ENCODE peak calls at places on chromosomes 7 and 10, in nine cellular contexts. P is upper lobe of right lung, D is HFFc6, B is SK-MEL-5, V is GM06990, J is small intestine, K is AG20443, S is IMR-90, Y is iris pigment epithelial cell. M is an unnamed sample.

GRCh38 chr10:122246830-122247520 is 24.1 kb upstream of the BTBD16 start:
- DNase-seq in P (no peak), D (no peak), B (no peak), V (no peak), J (no peak), K (no peak), S (no peak), Y (no peak), M (no peak)

GRCh38 chr7:132760873-132761272 is 184.6 kb upstream of the PLXNA4 start:
- DNase-seq in P (no peak), D (no peak), B (no peak), V (no peak), J (no peak), K (no peak), S (no peak), Y (no peak), M (no peak)

GRCh38 chr7:154990964-154991514 is 11.9 kb downstream of the PAXIP1 start:
- DNase-seq in P (no peak), D (no peak), B (no peak), V (no peak), J (no peak), K (no peak), S (no peak), Y (no peak), M (no peak)

GRCh38 chr7:46993396-46993795 is 588.5 kb downstream of the TNS3 start:
- DNase-seq in P (no peak), D (no peak), B (no peak), V (no peak), J (no peak), K (peak; percentile 59), S (peak; percentile 30), Y (peak; percentile 47), M (peak; percentile 62)

GRCh38 chr7:56110611-56111010 is 4.3 kb upstream of the CHCHD2 start:
- DNase-seq in P (no peak), D (no peak), B (no peak), V (no peak), J (no peak), K (no peak), S (no peak), Y (no peak), M (no peak)

GRCh38 chr10:102888048-102888447 is 18.8 kb downstream of the AS3MT start:
- DNase-seq in P (no peak), D (no peak), B (no peak), V (no peak), J (no peak), K (no peak), S (no peak), Y (no peak), M (no peak)

GRCh38 chr10:73117976-73118743 is 7.9 kb downstream of the NUDT13 start:
- DNase-seq in P (no peak), D (peak; percentile 39), B (no peak), V (peak; percentile 67), J (no peak), K (no peak), S (peak; percentile 67), Y (peak; percentile 81), M (peak; percentile 65)

GRCh38 chr10:120732067-120732466 is 119.1 kb upstream of the WDR11 start:
- DNase-seq in P (no peak), D (peak; percentile 7), B (no peak), V (no peak), J (no peak), K (no peak), S (no peak), Y (peak; percentile 28), M (peak; percentile 4)

GRCh38 chr7:137443616-137444015 is 100.1 kb upstream of the PTN start:
- DNase-seq in P (no peak), D (peak; percentile 34), B (no peak), V (no peak), J (no peak), K (peak; percentile 32), S (peak; percentile 71), Y (peak; percentile 82), M (peak; percentile 52)

GRCh38 chr10:13056461-13057077 is 43.4 kb upstream of the OPTN start:
- DNase-seq in P (no peak), D (no peak), B (peak; percentile 53), V (no peak), J (peak; percentile 8), K (peak; percentile 32), S (peak; percentile 16), Y (no peak), M (peak; percentile 43)

GRCh38 chr7:42074079-42074478 is 162.9 kb downstream of the GLI3 start:
- DNase-seq in P (no peak), D (no peak), B (no peak), V (no peak), J (no peak), K (no peak), S (no peak), Y (no peak), M (no peak)

GRCh38 chr7:155344270-155344617 is 46.6 kb downstream of the INSIG1 start:
- DNase-seq in P (peak; percentile 61), D (no peak), B (no peak), V (no peak), J (no peak), K (no peak), S (no peak), Y (no peak), M (no peak)

GRCh38 chr10:99850041-99850766 is 67.8 kb downstream of the ABCC2 start:
- DNase-seq in P (no peak), D (no peak), B (no peak), V (no peak), J (peak; percentile 56), K (no peak), S (no peak), Y (no peak), M (no peak)

GRCh38 chr7:26081627-26082026 is 70.4 kb upstream of the NFE2L3 start:
- DNase-seq in P (no peak), D (no peak), B (peak; percentile 21), V (no peak), J (peak; percentile 82), K (no peak), S (no peak), Y (no peak), M (no peak)

GRCh38 chr10:46098379-46098778 is 52.3 kb upstream of the MSMB start:
- DNase-seq in P (no peak), D (no peak), B (no peak), V (no peak), J (no peak), K (no peak), S (no peak), Y (no peak), M (no peak)

GRCh38 chr10:86298501-86299001 is 68.0 kb downstream of the GRID1 start:
- DNase-seq in P (no peak), D (no peak), B (no peak), V (no peak), J (no peak), K (no peak), S (no peak), Y (no peak), M (no peak)

GRCh38 chr7:31782411-31782991 is 95.5 kb downstream of the PPP1R17 start:
- DNase-seq in P (no peak), D (peak; percentile 18), B (peak; percentile 90), V (no peak), J (peak; percentile 67), K (peak; percentile 63), S (peak; percentile 77), Y (peak; percentile 56), M (peak; percentile 80)

GRCh38 chr7:45387837-45388236 is 186.3 kb upstream of the ADCY1 start:
- DNase-seq in P (no peak), D (no peak), B (no peak), V (no peak), J (no peak), K (no peak), S (no peak), Y (no peak), M (no peak)

GRCh38 chr10:128322950-128323349 is 196.7 kb upstream of the MKI67 start:
- DNase-seq in P (no peak), D (no peak), B (no peak), V (no peak), J (no peak), K (peak; percentile 4), S (no peak), Y (no peak), M (no peak)

GRCh38 chr7:5647816-5648215 is 133.6 kb downstream of the RNF216 start:
- DNase-seq in P (no peak), D (no peak), B (no peak), V (no peak), J (no peak), K (no peak), S (no peak), Y (no peak), M (no peak)

GRCh38 chr10:29554660-29555059 is 80.1 kb downstream of the SVIL start:
- DNase-seq in P (no peak), D (peak; percentile 7), B (peak; percentile 64), V (no peak), J (no peak), K (peak; percentile 16), S (peak; percentile 43), Y (peak; percentile 76), M (no peak)

GRCh38 chr10:94327649-94328048 is 35.1 kb downstream of the NOC3L start:
- DNase-seq in P (no peak), D (no peak), B (no peak), V (no peak), J (no peak), K (no peak), S (no peak), Y (peak; percentile 60), M (no peak)

GRCh38 chr10:126090911-126091728 is 194.8 kb downstream of the FANK1 start:
- DNase-seq in P (no peak), D (peak; percentile 96), B (no peak), V (no peak), J (no peak), K (peak; percentile 90), S (peak; percentile 97), Y (peak; percentile 71), M (peak; percentile 94)

GRCh38 chr7:94507962-94508361 is 1.6 kb upstream of the CASD1 start:
- DNase-seq in P (no peak), D (no peak), B (no peak), V (no peak), J (no peak), K (no peak), S (no peak), Y (no peak), M (no peak)

GRCh38 chr10:78944658-78945333 is 124.0 kb upstream of the ZMIZ1 start:
- DNase-seq in P (no peak), D (peak; percentile 94), B (peak; percentile 25), V (no peak), J (no peak), K (peak; percentile 93), S (peak; percentile 98), Y (peak; percentile 99), M (peak; percentile 94)

GRCh38 chr7:25951414-25952276 is 200.4 kb upstream of the NFE2L3 start:
- DNase-seq in P (no peak), D (no peak), B (no peak), V (no peak), J (peak; percentile 57), K (peak; percentile 30), S (no peak), Y (no peak), M (peak; percentile 7)

GRCh38 chr7:141366098-141366621 is 185.1 kb upstream of the AGK start:
- DNase-seq in P (no peak), D (no peak), B (no peak), V (no peak), J (no peak), K (no peak), S (no peak), Y (no peak), M (peak; percentile 3)

GRCh38 chr7:98186452-98187137 is 24.6 kb upstream of the BHLHA15 start:
- DNase-seq in P (no peak), D (peak; percentile 58), B (no peak), V (no peak), J (no peak), K (peak; percentile 53), S (peak; percentile 82), Y (peak; percentile 65), M (peak; percentile 61)

GRCh38 chr10:74650613-74651012 is 175.8 kb upstream of the KAT6B start:
- DNase-seq in P (no peak), D (no peak), B (no peak), V (peak; percentile 29), J (no peak), K (no peak), S (no peak), Y (no peak), M (no peak)

GRCh38 chr7:17408245-17408903 is 109.9 kb downstream of the AHR start:
- DNase-seq in P (peak; percentile 69), D (peak; percentile 88), B (peak; percentile 91), V (no peak), J (peak; percentile 92), K (peak; percentile 79), S (peak; percentile 95), Y (peak; percentile 99), M (peak; percentile 87)

GRCh38 chr7:92782236-92782635 is 54.1 kb downstream of the CDK6 start:
- DNase-seq in P (no peak), D (no peak), B (no peak), V (no peak), J (no peak), K (no peak), S (no peak), Y (no peak), M (no peak)

M was measured in cardiac fibroblast.